ENCODE peak calls at places on chromosomes 12 and 14, in ten cellular contexts. N, C, J, O, T, L, F, X, Y and A are unnamed samples.

GRCh38 chr12:95789126-95790024 is 1.2 kb downstream of the NTN4 start:
- DNase-seq in O (peak), T (no peak), C (peak), F (no peak), J (no peak), L (no peak), X (peak), N (peak), Y (no peak), A (no peak)

GRCh38 chr12:56097738-56098137 is 6.6 kb upstream of the PA2G4 start:
- DNase-seq in F (no peak), O (no peak), J (no peak), N (no peak), L (no peak), C (no peak), T (no peak), X (no peak), Y (no peak), A (no peak)

GRCh38 chr12:66014818-66015217 is 115.7 kb downstream of the LLPH start:
- DNase-seq in Y (peak), N (no peak), T (peak), L (no peak), F (no peak), O (no peak), C (no peak), X (no peak), J (no peak), A (no peak)

GRCh38 chr14:67426983-67427601 is 15.1 kb upstream of the PLEK2 start:
- DNase-seq in L (peak), C (peak), J (peak), N (peak), O (peak), Y (peak), F (peak), T (peak), X (peak), A (peak)

GRCh38 chr12:75528272-75528671 is 16.9 kb upstream of the KRR1 start:
- DNase-seq in L (no peak), Y (no peak), J (no peak), F (no peak), T (no peak), O (peak), N (no peak), X (no peak), C (no peak), A (no peak)

GRCh38 chr14:106879241-106879640 is 1352.9 kb downstream of the TMEM121 start:
- DNase-seq in O (peak), F (no peak), J (no peak), Y (no peak), C (peak), X (no peak), L (no peak), T (no peak), N (peak), A (no peak)

GRCh38 chr14:77026930-77027537 is 1.5 kb downstream of the IRF2BPL start:
- DNase-seq in L (no peak), N (peak), O (peak), F (peak), J (peak), T (peak), Y (peak), X (peak), C (peak), A (no peak)

GRCh38 chr12:84856156-84856900 is 56.3 kb downstream of the SLC6A15 start:
- DNase-seq in Y (peak), T (no peak), J (no peak), L (no peak), C (no peak), O (no peak), F (no peak), X (no peak), N (no peak), A (no peak)

GRCh38 chr12:49580572-49581535 is 12.9 kb upstream of the MCRS1 start:
- DNase-seq in N (peak), J (peak), Y (peak), O (peak), C (no peak), X (peak), L (peak), F (peak), T (peak), A (peak)

GRCh38 chr14:90137807-90138206 is 76.0 kb downstream of the KCNK13 start:
- DNase-seq in O (no peak), X (no peak), C (no peak), F (no peak), L (no peak), J (no peak), T (peak), Y (no peak), N (no peak), A (no peak)

GRCh38 chr14:56730468-56731145 is 79.7 kb downstream of the OTX2 start:
- DNase-seq in T (no peak), F (no peak), O (no peak), J (no peak), L (no peak), Y (peak), C (no peak), N (no peak), X (peak), A (no peak)

GRCh38 chr14:101005447-101005846 is 101.9 kb upstream of the RTL1 start:
- DNase-seq in C (no peak), O (no peak), N (no peak), T (no peak), X (no peak), Y (no peak), L (no peak), J (no peak), F (no peak), A (no peak)

GRCh38 chr14:60349663-60350365 is 100.8 kb downstream of the PPM1A start:
- DNase-seq in N (peak), L (peak), T (peak), Y (peak), X (peak), J (no peak), O (peak), F (no peak), C (no peak), A (peak)

GRCh38 chr12:133233993-133234564 is 1.6 kb downstream of the ANHX start:
- DNase-seq in T (no peak), X (no peak), J (no peak), L (no peak), N (no peak), Y (no peak), F (no peak), O (no peak), C (no peak), A (no peak)

GRCh38 chr14:83300454-83301064 is 1766.9 kb upstream of the SEL1L start:
- DNase-seq in X (peak), C (no peak), J (no peak), F (no peak), N (no peak), T (peak), L (no peak), O (peak), Y (peak), A (no peak)

GRCh38 chr12:120771097-120771496 is 45.5 kb downstream of the ACADS start:
- DNase-seq in O (no peak), X (peak), N (no peak), T (no peak), J (no peak), C (no peak), F (no peak), Y (peak), L (no peak), A (no peak)

GRCh38 chr12:19186722-19187661 is 57.5 kb downstream of the PLEKHA5 start:
- DNase-seq in C (no peak), X (peak), N (no peak), T (peak), J (no peak), Y (peak), L (peak), O (peak), F (no peak), A (no peak)

GRCh38 chr14:23141706-23142467 is 22.8 kb upstream of the CEBPE start:
- DNase-seq in J (no peak), C (peak), O (peak), Y (peak), T (peak), N (peak), L (no peak), X (no peak), F (no peak), A (no peak)

GRCh38 chr12:90653051-90653450 is 301.9 kb downstream of the CCER1 start:
- DNase-seq in C (no peak), X (no peak), O (no peak), T (peak), F (no peak), Y (peak), L (no peak), N (no peak), J (no peak), A (no peak)

GRCh38 chr12:1132309-1132708 is 141.3 kb downstream of the ERC1 start:
- DNase-seq in F (no peak), X (no peak), L (no peak), C (no peak), T (no peak), O (no peak), J (no peak), N (no peak), Y (no peak), A (no peak)

GRCh38 chr14:34874386-34875030 is 652 bp downstream of the BAZ1A start:
- DNase-seq in T (peak), J (peak), Y (peak), L (no peak), O (peak), C (peak), X (peak), F (peak), N (peak), A (peak)

GRCh38 chr12:12835378-12836145 is 22.4 kb downstream of the DDX47 start:
- DNase-seq in F (no peak), Y (no peak), C (no peak), X (no peak), O (no peak), T (peak), L (no peak), N (no peak), J (no peak), A (no peak)

GRCh38 chr12:104738371-104738710 is 219.7 kb downstream of the SLC41A2 start:
- DNase-seq in T (no peak), L (no peak), N (no peak), O (no peak), C (no peak), X (no peak), F (no peak), J (no peak), Y (no peak), A (no peak)

GRCh38 chr14:68379510-68380303 is 413.2 kb downstream of the ZFP36L1 start:
- DNase-seq in T (no peak), L (no peak), X (no peak), O (peak), N (no peak), Y (no peak), C (no peak), J (no peak), F (peak), A (no peak)

GRCh38 chr12:12404297-12404696 is 47.4 kb downstream of the BORCS5 start:
- DNase-seq in C (no peak), L (peak), J (no peak), F (no peak), N (no peak), Y (no peak), T (no peak), O (peak), X (peak), A (peak)

GRCh38 chr14:92538412-92539017 is 24.9 kb downstream of the RIN3 start:
- DNase-seq in O (no peak), L (no peak), C (no peak), Y (no peak), J (no peak), N (no peak), T (no peak), X (no peak), F (no peak), A (no peak)

GRCh38 chr12:98955284-98955683 is 310.2 kb downstream of the APAF1 start:
- DNase-seq in J (no peak), O (peak), F (no peak), X (peak), T (peak), C (no peak), Y (peak), L (peak), N (no peak), A (no peak)

GRCh38 chr12:12992418-12993175 is 7.5 kb downstream of the HEBP1 start:
- DNase-seq in Y (peak), F (no peak), J (no peak), N (no peak), O (no peak), C (peak), X (no peak), L (no peak), T (peak), A (no peak)

GRCh38 chr14:55129086-55129427 is at the start of gene LGALS3:
- DNase-seq in X (peak), Y (peak), O (peak), J (no peak), L (no peak), T (peak), F (no peak), N (peak), C (peak), A (no peak)

GRCh38 chr14:96206461-96206860 is 1.8 kb downstream of the BDKRB2 start:
- DNase-seq in Y (no peak), T (peak), C (no peak), L (no peak), J (no peak), F (no peak), X (no peak), O (peak), N (peak), A (no peak)

GRCh38 chr12:111673503-111673902 is 12.3 kb downstream of the BRAP start:
- DNase-seq in T (peak), Y (peak), N (no peak), L (no peak), X (no peak), C (no peak), J (no peak), O (peak), F (no peak), A (no peak)

GRCh38 chr14:69077841-69078240 is 75.1 kb downstream of the DCAF5 start:
- DNase-seq in C (no peak), J (no peak), T (peak), O (no peak), L (no peak), Y (peak), X (no peak), F (no peak), N (no peak), A (no peak)

GRCh38 chr14:73795974-73796373 is 55.7 kb upstream of the PTGR2 start:
- DNase-seq in C (no peak), T (peak), J (no peak), O (no peak), F (no peak), Y (peak), N (peak), L (no peak), X (no peak), A (no peak)

GRCh38 chr12:113198286-113198685 is 12.8 kb downstream of the RITA1 start:
- DNase-seq in C (no peak), T (no peak), O (no peak), N (no peak), J (no peak), F (no peak), Y (no peak), L (no peak), X (no peak), A (no peak)

GRCh38 chr14:77221241-77221871 is 39.8 kb downstream of the TMEM63C start:
- DNase-seq in O (no peak), C (no peak), F (no peak), X (no peak), J (no peak), N (no peak), Y (no peak), L (no peak), T (no peak), A (no peak)

GRCh38 chr14:78752789-78753188 is 582.6 kb downstream of the NRXN3 start:
- DNase-seq in L (no peak), O (peak), C (no peak), Y (no peak), N (peak), X (no peak), T (no peak), J (no peak), F (no peak), A (no peak)

GRCh38 chr14:99698642-99699041 is 14.5 kb downstream of the CYP46A1 start:
- DNase-seq in C (no peak), T (peak), N (no peak), F (no peak), O (no peak), L (no peak), J (no peak), Y (no peak), X (no peak), A (no peak)